ENCODE peak calls at places on chromosomes 13 and 19, in five cellular contexts. G, A, E, L and D are unnamed samples.

GRCh38 chr13:90272356-90272755 is 1075.1 kb upstream of the MIR17HG start:
- DNase-seq in L (peak; percentile 95), A (no peak), E (peak; percentile 56), G (no peak), D (no peak)

GRCh38 chr13:52034616-52035226 is 10.2 kb downstream of the UTP14C start:
- DNase-seq in L (peak; percentile 13), E (no peak), G (no peak), A (no peak), D (no peak)

GRCh38 chr13:45219938-45220375 is 19.1 kb upstream of the KCTD4 start:
- DNase-seq in G (no peak), A (no peak), E (peak; percentile 87), L (peak; percentile 98), D (no peak)

GRCh38 chr19:17950310-17951150 is 16.4 kb upstream of the KCNN1 start:
- DNase-seq in G (peak; percentile 28), L (no peak), A (peak; percentile 60), E (no peak), D (no peak)

GRCh38 chr13:26021516-26021915 is 30.3 kb downstream of the SHISA2 start:
- DNase-seq in A (no peak), L (peak; percentile 76), G (no peak), E (peak; percentile 77), D (no peak)

GRCh38 chr19:6501740-6502648 is at the start of gene TUBB4A:
- DNase-seq in E (no peak), A (no peak), L (no peak), G (peak; percentile 29), D (no peak)

GRCh38 chr19:48962029-48962848 is 2.9 kb upstream of the FTL start:
- DNase-seq in A (no peak), E (peak; percentile 40), L (peak; percentile 39), G (no peak), D (no peak)

GRCh38 chr19:18710986-18711751 is 27.7 kb downstream of the CRTC1 start:
- DNase-seq in G (no peak), E (no peak), A (no peak), L (no peak), D (no peak)

GRCh38 chr19:17074628-17075034 is 621 bp downstream of the HAUS8 start:
- DNase-seq in A (no peak), G (no peak), L (no peak), E (no peak), D (no peak)

GRCh38 chr19:6753178-6754031 is 13.8 kb downstream of the SH2D3A start:
- DNase-seq in A (peak; percentile 54), L (peak; percentile 60), E (peak; percentile 40), G (peak; percentile 90), D (no peak)

GRCh38 chr19:29771708-29772415 is 39.9 kb upstream of the CCNE1 start:
- DNase-seq in L (peak; percentile 13), A (no peak), G (peak; percentile 74), E (peak; percentile 33), D (no peak)

GRCh38 chr19:9323557-9323918 is 441 bp upstream of the ZNF559 start:
- DNase-seq in A (no peak), L (peak; percentile 81), G (peak; percentile 76), E (peak; percentile 71), D (peak; percentile 24)

GRCh38 chr13:94712812-94713555 is 639 bp upstream of the SOX21 start:
- DNase-seq in E (peak; percentile 13), L (peak; percentile 15), G (peak; percentile 50), A (no peak), D (peak; percentile 4)

GRCh38 chr19:39203372-39204341 is at the start of gene SYCN:
- DNase-seq in L (no peak), A (no peak), G (no peak), E (no peak), D (no peak)

GRCh38 chr13:94227255-94227879 is 252.1 kb downstream of the DCT start:
- DNase-seq in L (no peak), G (no peak), A (no peak), E (no peak), D (no peak)

GRCh38 chr13:113305208-113305607 is 8.2 kb downstream of the LAMP1 start:
- DNase-seq in G (no peak), A (no peak), L (peak; percentile 68), E (peak; percentile 74), D (no peak)

GRCh38 chr13:97254809-97255208 is 32.7 kb downstream of the MBNL2 start:
- DNase-seq in A (no peak), L (peak; percentile 96), E (peak; percentile 79), G (no peak), D (no peak)

GRCh38 chr19:18157465-18158063 is 4.6 kb downstream of the PIK3R2 start:
- DNase-seq in L (no peak), E (peak; percentile 21), A (no peak), G (peak; percentile 92), D (no peak)

GRCh38 chr13:112696869-112697465 is 7.1 kb downstream of the ATP11A start:
- DNase-seq in L (no peak), E (no peak), A (no peak), G (no peak), D (no peak)

GRCh38 chr13:47594833-47595232 is 406.2 kb downstream of the SUCLA2 start:
- DNase-seq in L (no peak), A (no peak), G (no peak), E (peak; percentile 30), D (no peak)

GRCh38 chr13:113584205-113584869 is at the start of gene TFDP1:
- DNase-seq in L (peak; percentile 16), E (peak; percentile 85), A (peak; percentile 17), G (peak; percentile 93), D (peak; percentile 26)

GRCh38 chr13:90420683-90421082 is 926.8 kb upstream of the MIR17HG start:
- DNase-seq in A (no peak), G (no peak), L (no peak), E (no peak), D (no peak)

GRCh38 chr19:4878491-4878968 is 11.1 kb upstream of the PLIN3 start:
- DNase-seq in G (no peak), E (peak; percentile 76), A (no peak), L (no peak), D (no peak)

GRCh38 chr13:102825921-102826706 is 19.7 kb upstream of the ERCC5 start:
- DNase-seq in A (no peak), E (peak; percentile 88), G (no peak), L (peak; percentile 99), D (peak; percentile 83)